ENCODE peak calls at places on chromosomes 2 and 18, in five cellular contexts. Z is H9, C is mesenchymal stem cell, K is H1, B is neuronal stem cell. A is an unnamed sample.

GRCh38 chr2:200482194-200482593 is 27.7 kb downstream of the KCTD18 start:
- DNase-seq in Z (no peak), C (no peak), K (no peak), B (no peak), A (no peak)

GRCh38 chr2:112784199-112785189 is at the start of gene IL1A:
- DNase-seq in Z (peak), C (peak), K (peak), B (peak), A (peak)

GRCh38 chr2:230814616-230815015 is 50.1 kb upstream of the ITM2C start:
- DNase-seq in Z (no peak), C (peak), K (no peak), B (no peak), A (peak)

GRCh38 chr18:23071285-23071684 is 64.0 kb upstream of the CABLES1 start:
- DNase-seq in Z (no peak), C (no peak), K (no peak), B (no peak), A (peak)

GRCh38 chr2:115083216-115083615 is 640.8 kb downstream of the DPP10 start:
- DNase-seq in Z (no peak), C (no peak), K (no peak), B (no peak), A (peak)

GRCh38 chr2:43937269-43937820 is 58.4 kb downstream of the LRPPRC start:
- DNase-seq in Z (no peak), C (no peak), K (no peak), B (no peak), A (no peak)

GRCh38 chr2:179233037-179233436 is 31.6 kb downstream of the SESTD1 start:
- DNase-seq in Z (no peak), C (peak), K (no peak), B (no peak), A (no peak)

GRCh38 chr2:20524412-20525040 is 77.7 kb downstream of the RHOB start:
- DNase-seq in Z (no peak), C (no peak), K (no peak), B (no peak), A (no peak)

GRCh38 chr2:110134025-110134424 is 18.4 kb upstream of the MALL start:
- DNase-seq in Z (no peak), C (no peak), K (no peak), B (no peak), A (no peak)

GRCh38 chr2:136173126-136173525 is 55.2 kb upstream of the CXCR4 start:
- DNase-seq in Z (no peak), C (no peak), K (no peak), B (no peak), A (no peak)

GRCh38 chr18:58997811-58998337 is 133.2 kb downstream of the ZNF532 start:
- DNase-seq in Z (no peak), C (peak), K (no peak), B (no peak), A (no peak)

GRCh38 chr2:25168256-25169072 is at the start of gene POMC:
- DNase-seq in Z (peak), C (peak), K (no peak), B (no peak), A (peak)
- H3K9ac ChIP-seq in Z (no peak), C (no peak), K (no peak), B (peak), A (no peak)

GRCh38 chr18:75638223-75638596 is 210.7 kb upstream of the SMIM21 start:
- DNase-seq in Z (no peak), C (peak), K (no peak), B (no peak), A (no peak)

GRCh38 chr18:75638597-75639467 is 211.3 kb upstream of the SMIM21 start:
- DNase-seq in Z (peak), C (peak), K (peak), B (peak), A (no peak)

GRCh38 chr18:75639468-75639831 is 211.9 kb upstream of the SMIM21 start:
- DNase-seq in Z (no peak), C (no peak), K (no peak), B (no peak), A (no peak)

GRCh38 chr18:75635096-75635495 is 207.6 kb upstream of the SMIM21 start:
- DNase-seq in Z (no peak), C (no peak), K (no peak), B (no peak), A (no peak)
- H2BK12ac ChIP-seq in Z (no peak), C (no peak), K (no peak), B (no peak), A (no peak)

GRCh38 chr2:70828115-70828514 is 7.5 kb downstream of the CD207 start:
- DNase-seq in Z (peak), C (no peak), K (no peak), B (no peak), A (no peak)

GRCh38 chr2:70830333-70830732 is 5.3 kb downstream of the CD207 start:
- DNase-seq in Z (no peak), C (no peak), K (no peak), B (no peak), A (no peak)

GRCh38 chr2:70829916-70830315 is 5.7 kb downstream of the CD207 start:
- DNase-seq in Z (no peak), C (no peak), K (no peak), B (no peak), A (no peak)

GRCh38 chr2:70827388-70827787 is 7.0 kb upstream of the CLEC4F start:
- DNase-seq in Z (no peak), C (no peak), K (no peak), B (no peak), A (no peak)

DNA sequence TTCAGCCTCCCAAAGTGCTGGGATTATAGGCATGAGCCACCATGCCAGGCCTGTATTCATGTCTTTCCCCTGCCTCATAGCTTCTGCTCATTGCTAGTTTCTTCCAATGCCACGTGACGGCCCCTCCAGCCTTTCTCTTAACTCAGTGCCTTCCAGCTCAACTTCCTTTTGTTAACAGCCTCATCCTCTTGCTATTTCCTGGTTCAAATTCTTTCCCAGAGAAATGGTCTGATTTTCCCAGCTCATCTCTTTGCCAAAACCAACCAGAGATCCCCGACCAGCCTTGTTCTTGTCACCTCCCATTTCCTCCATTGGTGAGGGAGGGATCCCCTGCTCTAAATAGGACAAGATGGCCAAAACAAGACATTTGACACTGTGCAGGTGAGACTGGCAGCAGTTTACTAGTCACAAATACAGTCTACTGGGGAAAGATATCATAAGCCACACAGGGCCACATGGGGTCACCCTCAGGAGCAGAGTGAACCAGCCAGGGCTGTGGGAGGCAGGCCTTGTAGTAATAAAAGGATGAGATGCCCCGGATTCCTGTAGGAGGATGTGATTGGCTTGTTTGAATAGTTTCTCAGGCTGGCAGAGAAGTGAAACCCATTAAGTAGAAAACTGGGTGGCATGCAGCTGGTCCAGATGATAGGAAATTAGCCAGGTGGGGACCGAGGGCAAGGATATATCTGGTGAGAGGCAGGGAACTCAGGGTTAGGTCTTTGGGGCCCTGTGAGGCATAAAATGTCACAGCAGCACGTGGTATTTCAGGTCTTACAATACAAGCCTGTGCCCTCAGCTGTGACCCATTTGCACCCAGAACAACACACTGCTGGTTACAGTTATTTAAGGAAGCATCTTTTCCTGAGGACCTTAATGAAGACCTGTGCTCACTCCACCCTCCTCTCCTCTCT is 6.4 kb downstream of the CD207 start:
- DNase-seq in Z (no peak), C (no peak), K (no peak), B (no peak), A (peak)
- H3K9ac ChIP-seq in Z (no peak), C (no peak), K (no peak), B (no peak), A (no peak)

GRCh38 chr2:155404433-155405002 is 706.0 kb downstream of the KCNJ3 start:
- DNase-seq in Z (peak), C (no peak), K (no peak), B (no peak), A (peak)
- H2BK12ac ChIP-seq in Z (no peak), C (no peak), K (peak), B (no peak), A (no peak)

GRCh38 chr2:235570256-235570655 is 76.4 kb downstream of the AGAP1 start:
- DNase-seq in Z (no peak), C (peak), K (no peak), B (no peak), A (peak)
- H3K9ac ChIP-seq in Z (no peak), C (peak), K (no peak), B (no peak), A (no peak)

GRCh38 chr2:232681527-232681926 is 15.6 kb upstream of the GIGYF2 start:
- DNase-seq in Z (no peak), C (no peak), K (no peak), B (no peak), A (no peak)

GRCh38 chr2:232674491-232674890 is 22.6 kb upstream of the GIGYF2 start:
- DNase-seq in Z (no peak), C (no peak), K (no peak), B (no peak), A (no peak)

GRCh38 chr2:232683368-232683767 is 13.8 kb upstream of the GIGYF2 start:
- DNase-seq in Z (no peak), C (peak), K (no peak), B (no peak), A (no peak)

GRCh38 chr2:232675381-232675780 is 21.8 kb upstream of the GIGYF2 start:
- DNase-seq in Z (no peak), C (no peak), K (no peak), B (no peak), A (no peak)

GRCh38 chr2:232680006-232680405 is 17.1 kb upstream of the GIGYF2 start:
- DNase-seq in Z (no peak), C (no peak), K (no peak), B (no peak), A (peak)
- H2BK12ac ChIP-seq in Z (no peak), C (no peak), K (no peak), B (no peak), A (no peak)

GRCh38 chr2:68316091-68316490 is 3.7 kb downstream of the CNRIP1 start:
- DNase-seq in Z (no peak), C (peak), K (no peak), B (no peak), A (no peak)

GRCh38 chr2:68317971-68318685 is 1.6 kb downstream of the CNRIP1 start:
- DNase-seq in Z (no peak), C (no peak), K (no peak), B (no peak), A (no peak)

GRCh38 chr2:68320118-68320641 is 431 bp upstream of the CNRIP1 start:
- DNase-seq in Z (peak), C (no peak), K (no peak), B (peak), A (peak)

GRCh38 chr2:68318686-68319396 is 908 bp downstream of the CNRIP1 start:
- DNase-seq in Z (peak), C (peak), K (no peak), B (peak), A (no peak)

DNA sequence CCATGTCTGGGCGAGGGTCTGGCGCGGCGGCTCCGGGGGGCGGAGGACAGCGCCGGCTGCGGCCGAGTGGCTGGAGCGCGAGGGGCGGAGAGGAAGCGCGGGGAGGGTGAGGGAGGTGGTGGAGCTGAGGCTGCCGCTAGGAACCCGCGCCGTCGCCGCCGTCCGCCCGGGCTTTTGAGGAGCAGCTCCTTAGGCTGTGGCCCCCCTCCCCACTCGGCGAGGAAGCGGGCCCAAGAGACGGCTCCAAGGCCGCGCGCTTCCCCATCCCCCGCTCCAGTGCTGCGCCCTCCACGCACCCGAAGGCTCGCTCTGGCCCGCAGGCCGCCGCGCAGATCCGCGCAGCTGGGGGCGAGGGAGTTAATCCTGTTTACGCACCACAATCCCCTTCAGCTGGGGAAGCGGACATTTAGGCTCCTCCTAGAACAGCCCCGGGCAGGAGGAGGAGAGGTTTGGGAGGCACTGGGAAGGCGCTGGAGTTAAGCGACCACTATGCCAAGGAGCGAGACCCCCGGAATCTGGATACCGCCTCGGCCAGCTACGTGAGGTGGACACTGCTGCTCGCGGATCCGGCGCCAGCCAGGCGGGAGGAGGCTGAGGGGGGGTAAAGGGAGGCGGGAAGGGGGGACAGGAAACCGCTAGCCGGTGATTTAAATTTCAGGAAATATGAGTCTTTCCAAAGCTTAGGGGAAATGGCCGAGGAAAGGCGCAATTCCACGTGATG is at the start of gene CNRIP1:
- DNase-seq in Z (peak), C (peak), K (no peak), B (peak), A (peak)
- H3K9ac ChIP-seq in Z (no peak), C (peak), K (peak), B (peak), A (no peak)

GRCh38 chr2:104046466-104046865 is 807.4 kb upstream of the POU3F3 start:
- DNase-seq in Z (no peak), C (no peak), K (no peak), B (no peak), A (no peak)
- H2BK12ac ChIP-seq in Z (no peak), C (no peak), K (no peak), B (no peak), A (no peak)

GRCh38 chr18:68314403-68314802 is 400.5 kb downstream of the TMX3 start:
- DNase-seq in Z (no peak), C (no peak), K (no peak), B (no peak), A (no peak)

DNA sequence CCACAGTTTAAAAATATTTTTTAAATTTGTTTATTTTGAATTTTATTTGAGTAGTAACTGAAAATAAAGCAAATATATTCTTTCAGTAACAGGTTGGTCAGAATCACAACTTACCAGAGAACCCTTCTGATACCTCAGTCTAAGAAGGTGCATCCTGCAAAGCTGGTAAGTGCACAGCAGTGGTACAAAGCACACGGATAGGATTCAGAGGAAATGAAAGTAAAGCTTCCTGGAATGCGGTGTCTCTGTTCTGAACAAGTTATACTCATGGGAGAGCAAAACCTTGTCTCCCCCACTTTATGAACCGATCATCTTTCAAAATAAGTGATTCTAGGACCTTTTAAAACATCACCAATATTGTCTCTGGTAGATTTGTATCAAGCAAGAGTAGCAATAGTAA is 398.3 kb downstream of the TMX3 start:
- DNase-seq in Z (no peak), C (peak), K (no peak), B (no peak), A (no peak)
- H3K9ac ChIP-seq in Z (no peak), C (peak), K (no peak), B (no peak), A (no peak)

GRCh38 chr2:64781991-64782390 is 128.3 kb upstream of the SERTAD2 start:
- DNase-seq in Z (no peak), C (no peak), K (no peak), B (no peak), A (no peak)

GRCh38 chr2:64784168-64785061 is 130.7 kb upstream of the SERTAD2 start:
- DNase-seq in Z (no peak), C (no peak), K (no peak), B (no peak), A (peak)

GRCh38 chr2:64777841-64778240 is 124.1 kb upstream of the SERTAD2 start:
- DNase-seq in Z (no peak), C (no peak), K (no peak), B (no peak), A (peak)

GRCh38 chr2:64779117-64779690 is 125.5 kb upstream of the SERTAD2 start:
- DNase-seq in Z (no peak), C (peak), K (no peak), B (no peak), A (peak)

GRCh38 chr2:64780041-64780440 is 126.3 kb upstream of the SERTAD2 start:
- DNase-seq in Z (no peak), C (no peak), K (no peak), B (no peak), A (no peak)
- H2BK12ac ChIP-seq in Z (no peak), C (no peak), K (no peak), B (no peak), A (no peak)

A was measured in trophoblast cell.